ENCODE peak calls at places on chromosomes 12 and 14, in eight cellular contexts. One of them, this sample, is unnamed.

GRCh38 chr14:37994846-37995372 is 212.8 kb upstream of the SSTR1 start:
- DNase-seq in ascending aorta: no peak
- DNase-seq in ovary: no peak
- DNase-seq in aorta: no peak
- DNase-seq in SK-N-DZ: no peak
- DNase-seq in CD4-positive, alpha-beta memory T cell: no peak
- DNase-seq in iPS-NIHi11: peak
- DNase-seq in myocyte: no peak
- DNase-seq in this sample: no peak

GRCh38 chr14:96876747-96877146 is 79.6 kb downstream of the VRK1 start:
- DNase-seq in SK-N-DZ: no peak
- DNase-seq in myocyte: no peak
- DNase-seq in ovary: no peak
- DNase-seq in aorta: no peak
- DNase-seq in ascending aorta: no peak
- DNase-seq in CD4-positive, alpha-beta memory T cell: no peak
- DNase-seq in iPS-NIHi11: no peak
- DNase-seq in this sample: no peak

GRCh38 chr14:94679941-94680340 is 67.8 kb downstream of the SERPINA3 start:
- DNase-seq in ascending aorta: no peak
- DNase-seq in SK-N-DZ: no peak
- DNase-seq in CD4-positive, alpha-beta memory T cell: no peak
- DNase-seq in ovary: no peak
- DNase-seq in aorta: peak
- DNase-seq in myocyte: no peak
- DNase-seq in iPS-NIHi11: no peak
- DNase-seq in this sample: no peak

GRCh38 chr12:132638541-132639408 is 20.2 kb downstream of the P2RX2 start:
- DNase-seq in CD4-positive, alpha-beta memory T cell: no peak
- DNase-seq in aorta: peak
- DNase-seq in ovary: peak
- DNase-seq in ascending aorta: no peak
- DNase-seq in myocyte: peak
- DNase-seq in iPS-NIHi11: peak
- DNase-seq in SK-N-DZ: no peak
- DNase-seq in this sample: no peak

GRCh38 chr14:30129795-30130194 is 202.1 kb upstream of the PRKD1 start:
- DNase-seq in ascending aorta: no peak
- DNase-seq in CD4-positive, alpha-beta memory T cell: no peak
- DNase-seq in ovary: no peak
- DNase-seq in SK-N-DZ: no peak
- DNase-seq in myocyte: no peak
- DNase-seq in aorta: no peak
- DNase-seq in iPS-NIHi11: no peak
- DNase-seq in this sample: no peak

GRCh38 chr14:95359974-95360826 is 40.5 kb upstream of the CLMN start:
- DNase-seq in ovary: no peak
- DNase-seq in CD4-positive, alpha-beta memory T cell: no peak
- DNase-seq in ascending aorta: no peak
- DNase-seq in SK-N-DZ: no peak
- DNase-seq in myocyte: no peak
- DNase-seq in iPS-NIHi11: peak
- DNase-seq in aorta: no peak
- DNase-seq in this sample: no peak

GRCh38 chr14:99627510-99628381 is 17.2 kb upstream of the HHIPL1 start:
- DNase-seq in SK-N-DZ: no peak
- DNase-seq in myocyte: no peak
- DNase-seq in ascending aorta: no peak
- DNase-seq in CD4-positive, alpha-beta memory T cell: no peak
- DNase-seq in aorta: peak
- DNase-seq in iPS-NIHi11: peak
- DNase-seq in ovary: no peak
- DNase-seq in this sample: no peak

GRCh38 chr12:79737875-79738718 is 47.3 kb upstream of the PAWR start:
- DNase-seq in ascending aorta: no peak
- DNase-seq in ovary: no peak
- DNase-seq in myocyte: peak
- DNase-seq in aorta: no peak
- DNase-seq in SK-N-DZ: peak
- DNase-seq in CD4-positive, alpha-beta memory T cell: peak
- DNase-seq in iPS-NIHi11: peak
- DNase-seq in this sample: no peak

GRCh38 chr12:71938728-71939385 is at the start of gene TPH2:
- DNase-seq in aorta: peak
- DNase-seq in ascending aorta: no peak
- DNase-seq in ovary: peak
- DNase-seq in iPS-NIHi11: peak
- DNase-seq in SK-N-DZ: peak
- DNase-seq in myocyte: peak
- DNase-seq in CD4-positive, alpha-beta memory T cell: peak
- DNase-seq in this sample: peak

GRCh38 chr12:4984971-4985370 is 58.7 kb upstream of the KCNA5 start:
- DNase-seq in iPS-NIHi11: no peak
- DNase-seq in ovary: no peak
- DNase-seq in CD4-positive, alpha-beta memory T cell: no peak
- DNase-seq in SK-N-DZ: no peak
- DNase-seq in aorta: no peak
- DNase-seq in ascending aorta: no peak
- DNase-seq in myocyte: no peak
- DNase-seq in this sample: no peak

GRCh38 chr12:121748218-121748570 is 35.6 kb downstream of the TMEM120B start:
- DNase-seq in iPS-NIHi11: no peak
- DNase-seq in ascending aorta: no peak
- DNase-seq in ovary: peak
- DNase-seq in myocyte: no peak
- DNase-seq in aorta: no peak
- DNase-seq in SK-N-DZ: peak
- DNase-seq in CD4-positive, alpha-beta memory T cell: no peak
- DNase-seq in this sample: no peak

GRCh38 chr14:72532686-72533454 is 361.0 kb downstream of the DPF3 start:
- DNase-seq in aorta: no peak
- DNase-seq in myocyte: no peak
- DNase-seq in iPS-NIHi11: no peak
- DNase-seq in ovary: no peak
- DNase-seq in CD4-positive, alpha-beta memory T cell: peak
- DNase-seq in ascending aorta: no peak
- DNase-seq in SK-N-DZ: no peak
- DNase-seq in this sample: no peak

GRCh38 chr12:57726151-57726883 is 12.2 kb downstream of the AGAP2 start:
- DNase-seq in SK-N-DZ: no peak
- DNase-seq in iPS-NIHi11: peak
- DNase-seq in myocyte: peak
- DNase-seq in aorta: peak
- DNase-seq in ovary: peak
- DNase-seq in ascending aorta: no peak
- DNase-seq in CD4-positive, alpha-beta memory T cell: peak
- DNase-seq in this sample: peak

GRCh38 chr12:26273811-26274210 is 78.4 kb downstream of the SSPN start:
- DNase-seq in ovary: no peak
- DNase-seq in CD4-positive, alpha-beta memory T cell: no peak
- DNase-seq in myocyte: no peak
- DNase-seq in SK-N-DZ: no peak
- DNase-seq in iPS-NIHi11: no peak
- DNase-seq in ascending aorta: no peak
- DNase-seq in aorta: no peak
- DNase-seq in this sample: no peak

GRCh38 chr14:95876769-95877490 is at the start of gene TUNAR:
- DNase-seq in aorta: no peak
- DNase-seq in CD4-positive, alpha-beta memory T cell: no peak
- DNase-seq in ascending aorta: no peak
- DNase-seq in SK-N-DZ: peak
- DNase-seq in ovary: no peak
- DNase-seq in iPS-NIHi11: peak
- DNase-seq in myocyte: no peak
- DNase-seq in this sample: no peak

GRCh38 chr12:132389066-132389465 is 59.7 kb upstream of the GALNT9 start:
- DNase-seq in aorta: no peak
- DNase-seq in myocyte: no peak
- DNase-seq in SK-N-DZ: no peak
- DNase-seq in ascending aorta: no peak
- DNase-seq in ovary: no peak
- DNase-seq in CD4-positive, alpha-beta memory T cell: no peak
- DNase-seq in iPS-NIHi11: no peak
- DNase-seq in this sample: no peak

GRCh38 chr12:2783936-2784600 is 10.7 kb upstream of the FKBP4 start:
- DNase-seq in CD4-positive, alpha-beta memory T cell: peak
- DNase-seq in myocyte: peak
- DNase-seq in ovary: peak
- DNase-seq in aorta: peak
- DNase-seq in SK-N-DZ: peak
- DNase-seq in ascending aorta: no peak
- DNase-seq in iPS-NIHi11: peak
- DNase-seq in this sample: peak

GRCh38 chr12:49331360-49332222 is 5.4 kb downstream of the C1QL4 start:
- DNase-seq in aorta: peak
- DNase-seq in SK-N-DZ: no peak
- DNase-seq in myocyte: peak
- DNase-seq in ovary: peak
- DNase-seq in ascending aorta: no peak
- DNase-seq in iPS-NIHi11: peak
- DNase-seq in CD4-positive, alpha-beta memory T cell: no peak
- DNase-seq in this sample: peak

GRCh38 chr12:104213952-104214351 is 1.6 kb upstream of the TXNRD1 start:
- DNase-seq in ovary: no peak
- DNase-seq in aorta: no peak
- DNase-seq in SK-N-DZ: peak
- DNase-seq in iPS-NIHi11: no peak
- DNase-seq in CD4-positive, alpha-beta memory T cell: no peak
- DNase-seq in ascending aorta: no peak
- DNase-seq in myocyte: peak
- DNase-seq in this sample: no peak

GRCh38 chr12:80838024-80838658 is 99.6 kb downstream of the LIN7A start:
- DNase-seq in CD4-positive, alpha-beta memory T cell: no peak
- DNase-seq in SK-N-DZ: no peak
- DNase-seq in iPS-NIHi11: no peak
- DNase-seq in myocyte: no peak
- DNase-seq in ovary: no peak
- DNase-seq in aorta: no peak
- DNase-seq in ascending aorta: no peak
- DNase-seq in this sample: no peak

GRCh38 chr12:49627752-49628360 is 4.5 kb downstream of the PRPF40B start:
- DNase-seq in myocyte: peak
- DNase-seq in ascending aorta: no peak
- DNase-seq in ovary: no peak
- DNase-seq in SK-N-DZ: no peak
- DNase-seq in iPS-NIHi11: no peak
- DNase-seq in aorta: no peak
- DNase-seq in CD4-positive, alpha-beta memory T cell: no peak
- DNase-seq in this sample: no peak

GRCh38 chr12:11894890-11895289 is 175.8 kb upstream of the BCL2L14 start:
- DNase-seq in iPS-NIHi11: no peak
- DNase-seq in CD4-positive, alpha-beta memory T cell: no peak
- DNase-seq in myocyte: peak
- DNase-seq in aorta: no peak
- DNase-seq in ovary: no peak
- DNase-seq in SK-N-DZ: no peak
- DNase-seq in ascending aorta: no peak
- DNase-seq in this sample: no peak

This sample was measured in lower lobe of right lung.